ENCODE peak calls at places on chromosome 3, in four cellular contexts. X is heart left ventricle, Z is tibial nerve, P is IMR-90. K is an unnamed sample.

GRCh38 chr3:24494616-24495333 is at the start of gene THRB:
- DNase-seq in X (peak; percentile 88), P (no peak), Z (peak; percentile 32), K (peak; percentile 83)

GRCh38 chr3:53269888-53270880 is 14.4 kb upstream of the TKT start:
- DNase-seq in P (peak; percentile 98), Z (peak; percentile 84), X (peak; percentile 85), K (peak; percentile 79)

GRCh38 chr3:119257654-119258410 is 17.2 kb upstream of the B4GALT4 start:
- DNase-seq in X (no peak), P (peak; percentile 41), Z (no peak), K (no peak)

GRCh38 chr3:178088930-178089329 is 447.3 kb upstream of the KCNMB2 start:
- DNase-seq in P (no peak), Z (no peak), X (no peak), K (no peak)

GRCh38 chr3:194344012-194344411 is 7.1 kb downstream of the CPN2 start:
- DNase-seq in X (peak; percentile 80), P (peak; percentile 58), Z (peak; percentile 86), K (peak; percentile 73)

GRCh38 chr3:188890572-188891270 is 281.1 kb upstream of the TPRG1 start:
- DNase-seq in P (peak; percentile 84), Z (no peak), X (no peak), K (no peak)

GRCh38 chr3:182686033-182686886 is 107.0 kb upstream of the ATP11B start:
- DNase-seq in P (no peak), Z (no peak), X (no peak), K (no peak)

GRCh38 chr3:164940737-164941136 is 137.6 kb downstream of the SI start:
- DNase-seq in X (no peak), Z (no peak), P (no peak), K (no peak)

GRCh38 chr3:197942956-197943556 is 6.9 kb upstream of the RPL35A start:
- DNase-seq in Z (peak; percentile 21), P (peak; percentile 61), X (no peak), K (no peak)

GRCh38 chr3:25653322-25653721 is 11.4 kb downstream of the TOP2B start:
- DNase-seq in X (no peak), P (no peak), Z (no peak), K (no peak)

GRCh38 chr3:52086939-52087675 is 30.7 kb upstream of the DUSP7 start:
- DNase-seq in Z (no peak), X (peak; percentile 29), P (peak; percentile 56), K (no peak)

GRCh38 chr3:39064646-39065045 is 12.8 kb downstream of the WDR48 start:
- DNase-seq in P (peak; percentile 63), Z (no peak), X (no peak), K (no peak)

GRCh38 chr3:172448661-172449467 is 608 bp upstream of the GHSR start:
- DNase-seq in Z (no peak), P (no peak), X (no peak), K (no peak)

GRCh38 chr3:53169045-53169831 is 8.2 kb downstream of the PRKCD start:
- DNase-seq in X (no peak), Z (no peak), P (no peak), K (no peak)

GRCh38 chr3:196159952-196160804 is 51.0 kb downstream of the ZDHHC19 start:
- DNase-seq in P (peak; percentile 93), Z (no peak), X (no peak), K (peak; percentile 72)

GRCh38 chr3:52046186-52046913 is 10.0 kb downstream of the DUSP7 start:
- DNase-seq in Z (no peak), P (peak; percentile 98), X (no peak), K (no peak)

GRCh38 chr3:184003187-184003967 is 14.3 kb downstream of the ABCC5 start:
- DNase-seq in P (peak; percentile 81), Z (no peak), X (no peak), K (no peak)

GRCh38 chr3:177800565-177800964 is 603.3 kb upstream of the TBL1XR1 start:
- DNase-seq in X (no peak), Z (no peak), P (peak; percentile 35), K (no peak)

GRCh38 chr3:166783206-166783605 is 596.9 kb downstream of the ZBBX start:
- DNase-seq in Z (no peak), X (no peak), P (no peak), K (no peak)

GRCh38 chr3:8937064-8938020 is 25.9 kb downstream of the RAD18 start:
- DNase-seq in X (no peak), P (peak; percentile 89), Z (no peak), K (no peak)

GRCh38 chr3:185729335-185729715 is 95.5 kb downstream of the IGF2BP2 start:
- DNase-seq in X (no peak), P (peak; percentile 88), Z (no peak), K (no peak)

GRCh38 chr3:99789322-99789721 is 28.3 kb upstream of the CMSS1 start:
- DNase-seq in P (peak; percentile 67), Z (peak; percentile 64), X (no peak), K (no peak)

GRCh38 chr3:75655501-75655904 is 8.6 kb upstream of the FRG2C start:
- DNase-seq in P (no peak), X (no peak), Z (no peak), K (no peak)

GRCh38 chr3:141710888-141711616 is 27.0 kb upstream of the RNF7 start:
- DNase-seq in Z (no peak), X (no peak), P (peak; percentile 94), K (no peak)

GRCh38 chr3:195385526-195385925 is 57.3 kb downstream of the ACAP2 start:
- DNase-seq in Z (no peak), X (no peak), P (peak; percentile 23), K (no peak)

GRCh38 chr3:172622156-172622555 is 88.7 kb downstream of the NCEH1 start:
- DNase-seq in P (no peak), Z (no peak), X (no peak), K (no peak)

GRCh38 chr3:141074529-141074928 is 23.4 kb downstream of the SPSB4 start:
- DNase-seq in P (no peak), Z (no peak), X (no peak), K (no peak)

DNA sequence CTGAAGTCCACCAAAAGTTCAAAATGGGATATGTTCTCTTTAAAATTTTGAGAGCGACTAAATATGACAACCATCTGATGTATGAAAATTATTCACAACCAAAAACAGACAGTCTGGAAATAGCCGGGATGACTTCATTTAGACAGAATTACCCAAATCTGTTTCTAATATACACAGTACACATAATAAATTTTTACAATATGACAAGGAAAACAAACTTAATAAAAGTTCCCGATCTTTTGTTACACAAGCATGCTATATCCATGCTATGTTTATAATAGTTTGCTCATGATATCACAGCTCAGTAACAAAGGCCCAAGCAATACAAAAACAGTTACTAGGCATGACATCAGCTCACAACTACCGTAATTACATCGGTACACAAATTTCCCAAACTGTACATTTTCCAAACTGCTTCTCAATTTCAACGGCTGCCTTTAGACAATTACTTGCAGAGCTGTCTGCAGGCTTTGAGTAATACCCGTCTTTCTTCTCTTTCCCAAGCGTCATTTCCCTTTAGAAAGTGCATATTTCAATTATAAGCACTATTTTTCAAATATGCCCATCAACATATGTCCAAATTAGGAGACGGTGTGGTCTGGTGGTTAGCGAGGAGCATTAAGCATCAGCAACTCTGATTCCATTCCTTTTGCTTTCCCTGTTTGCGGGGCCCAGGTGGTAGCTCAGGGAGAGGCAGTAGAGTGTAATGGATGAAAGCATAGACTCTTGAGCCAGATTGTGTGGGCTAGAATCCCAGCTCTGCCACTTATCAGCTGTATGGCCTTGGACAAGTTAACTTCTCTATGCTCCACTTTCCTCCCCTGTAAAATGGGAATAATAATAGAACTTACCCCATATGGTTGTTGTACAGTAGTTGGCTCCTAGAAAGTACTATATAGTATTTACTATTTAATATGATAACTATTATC is 481.2 kb downstream of the FOXP1 start:
- DNase-seq in Z (no peak), X (no peak), P (peak; percentile 99), K (no peak)
- TF ChIP-seq POLR2A in Z (no peak), X (no peak), P (peak; percentile 13), K (no peak)

GRCh38 chr3:111592941-111593340 is 2.2 kb downstream of the ZBED2 start:
- DNase-seq in Z (no peak), X (no peak), P (no peak), K (no peak)

GRCh38 chr3:111594205-111594604 is 941 bp downstream of the ZBED2 start:
- DNase-seq in P (peak; percentile 91), X (no peak), Z (no peak), K (no peak)

GRCh38 chr3:111594781-111595180 is 365 bp downstream of the ZBED2 start:
- DNase-seq in P (no peak), Z (no peak), X (no peak), K (no peak)

GRCh38 chr3:111592143-111592542 is 3.0 kb downstream of the ZBED2 start:
- DNase-seq in P (peak; percentile 64), Z (no peak), X (no peak), K (no peak)

GRCh38 chr3:111593666-111594065 is 1.5 kb downstream of the ZBED2 start:
- DNase-seq in P (no peak), X (no peak), Z (no peak), K (no peak)
- H3K4me3 ChIP-seq in P (no peak overlapping the region), X (no peak overlapping the region), Z (no peak overlapping the region), K (no peak overlapping the region)

GRCh38 chr3:33277193-33277882 is at the start of gene FBXL2:
- DNase-seq in P (peak; percentile 49), Z (peak; percentile 21), X (peak; percentile 78), K (no peak)
- TF ChIP-seq POLR2A in P (no peak), Z (no peak), X (no peak), K (no peak)

GRCh38 chr3:13837751-13838150 is 42.1 kb downstream of the WNT7A start:
- DNase-seq in P (no peak), X (no peak), Z (no peak), K (no peak)

GRCh38 chr3:13838421-13838820 is 41.5 kb downstream of the WNT7A start:
- DNase-seq in X (no peak), Z (no peak), P (no peak), K (no peak)

GRCh38 chr3:13840456-13840855 is 39.4 kb downstream of the WNT7A start:
- DNase-seq in X (no peak), Z (no peak), P (no peak), K (no peak)

GRCh38 chr3:13839766-13840340 is 40.0 kb downstream of the WNT7A start:
- DNase-seq in P (no peak), Z (no peak), X (no peak), K (no peak)

GRCh38 chr3:13839253-13839652 is 40.6 kb downstream of the WNT7A start:
- DNase-seq in P (no peak), Z (no peak), X (no peak), K (no peak)
- H3K4me3 ChIP-seq in P (no peak overlapping the region), Z (no peak overlapping the region), X (no peak overlapping the region), K (no peak overlapping the region)

GRCh38 chr3:54621181-54621580 is 306.7 kb downstream of the LRTM1 start:
- DNase-seq in Z (no peak), P (no peak), X (no peak), K (no peak)
- TF ChIP-seq POLR2A in Z (no peak), P (no peak), X (no peak), K (no peak)